ENCODE peak calls at places on chromosomes 1 and 21, in six cellular contexts. V, O, L, S, X and I are unnamed samples.

GRCh38 chr1:43853161-43853921 is 80.3 kb upstream of the ARTN start:
- DNase-seq in V (no peak), O (no peak), L (no peak), S (peak), X (peak), I (no peak)

GRCh38 chr1:37514350-37515184 is at the start of gene MEAF6:
- DNase-seq in V (peak), O (peak), L (peak), S (peak), X (peak), I (peak)

GRCh38 chr1:38041941-38042834 is 4.4 kb downstream of the POU3F1 start:
- DNase-seq in V (no peak), O (no peak), L (no peak), S (no peak), X (no peak), I (no peak)

GRCh38 chr1:232110281-232111090 is 483.9 kb downstream of the DISC1 start:
- DNase-seq in V (no peak), O (peak), L (no peak), S (no peak), X (peak), I (no peak)

GRCh38 chr1:2127181-2128145 is 67.1 kb downstream of the FAAP20 start:
- DNase-seq in V (no peak), O (no peak), L (no peak), S (peak), X (no peak), I (peak)

GRCh38 chr1:53617382-53618217 is 121.4 kb downstream of the GLIS1 start:
- DNase-seq in V (no peak), O (peak), L (no peak), S (no peak), X (no peak), I (no peak)

GRCh38 chr1:201140235-201140940 is 13.4 kb upstream of the ASCL5 start:
- DNase-seq in V (no peak), O (no peak), L (no peak), S (no peak), X (no peak), I (no peak)

GRCh38 chr21:39874759-39875158 is 7.5 kb downstream of the PCP4 start:
- DNase-seq in V (no peak), O (no peak), L (no peak), S (no peak), X (no peak), I (no peak)

GRCh38 chr21:14358775-14359174 is 24.2 kb downstream of the HSPA13 start:
- DNase-seq in V (no peak), O (no peak), L (no peak), S (no peak), X (no peak), I (no peak)

GRCh38 chr1:11850121-11850520 is 2.5 kb upstream of the NPPA start:
- DNase-seq in V (no peak), O (no peak), L (no peak), S (no peak), X (no peak), I (no peak)

GRCh38 chr21:26843912-26844257 is 1.3 kb downstream of the ADAMTS1 start:
- DNase-seq in V (no peak), O (peak), L (no peak), S (no peak), X (peak), I (no peak)

GRCh38 chr21:36504067-36505058 is 24.4 kb upstream of the CLDN14 start:
- DNase-seq in V (peak), O (peak), L (no peak), S (no peak), X (peak), I (no peak)

GRCh38 chr1:41891403-41891896 is 27.3 kb downstream of the HIVEP3 start:
- DNase-seq in V (peak), O (no peak), L (no peak), S (peak), X (no peak), I (peak)

GRCh38 chr1:43140010-43140409 is 32.1 kb downstream of the EBNA1BP2 start:
- DNase-seq in V (no peak), O (no peak), L (no peak), S (no peak), X (no peak), I (no peak)

GRCh38 chr1:53639251-53639721 is 99.7 kb downstream of the GLIS1 start:
- DNase-seq in V (no peak), O (no peak), L (no peak), S (no peak), X (peak), I (no peak)

GRCh38 chr1:46065405-46065804 is 67.0 kb downstream of the PIK3R3 start:
- DNase-seq in V (peak), O (no peak), L (no peak), S (no peak), X (no peak), I (no peak)

GRCh38 chr1:80657048-80657653 is 1143.6 kb upstream of the ADGRL2 start:
- DNase-seq in V (no peak), O (peak), L (no peak), S (no peak), X (no peak), I (no peak)

GRCh38 chr1:179208681-179209477 is 20.6 kb downstream of the ABL2 start:
- DNase-seq in V (no peak), O (no peak), L (no peak), S (no peak), X (no peak), I (no peak)

GRCh38 chr1:5141750-5142149 is 487.3 kb downstream of the AJAP1 start:
- DNase-seq in V (no peak), O (no peak), L (no peak), S (no peak), X (no peak), I (no peak)

GRCh38 chr1:8027748-8028631 is 1.9 kb upstream of the ERRFI1 start:
- DNase-seq in V (no peak), O (peak), L (no peak), S (no peak), X (peak), I (no peak)

GRCh38 chr1:65434255-65434654 is 13.8 kb downstream of the LEPR start:
- DNase-seq in V (no peak), O (no peak), L (no peak), S (no peak), X (no peak), I (no peak)

GRCh38 chr1:51689073-51689435 is 72.2 kb downstream of the OSBPL9 start:
- DNase-seq in V (no peak), O (peak), L (no peak), S (no peak), X (no peak), I (no peak)

GRCh38 chr1:89546934-89547562 is 22.4 kb downstream of the LRRC8B start:
- DNase-seq in V (no peak), O (peak), L (no peak), S (no peak), X (no peak), I (no peak)

GRCh38 chr21:42518216-42518615 is 4.6 kb downstream of the SLC37A1 start:
- DNase-seq in V (no peak), O (no peak), L (no peak), S (no peak), X (no peak), I (no peak)

GRCh38 chr1:224357626-224358124 is 996 bp downstream of the CNIH4 start:
- DNase-seq in V (no peak), O (peak), L (no peak), S (no peak), X (peak), I (no peak)

GRCh38 chr1:25522240-25522639 is 21.2 kb upstream of the LDLRAP1 start:
- DNase-seq in V (no peak), O (no peak), L (no peak), S (no peak), X (no peak), I (no peak)

GRCh38 chr1:56189454-56189853 is 389.9 kb downstream of the PLPP3 start:
- DNase-seq in V (no peak), O (no peak), L (no peak), S (no peak), X (no peak), I (no peak)

GRCh38 chr1:21254335-21254951 is 35.8 kb downstream of the ECE1 start:
- DNase-seq in V (no peak), O (no peak), L (no peak), S (no peak), X (no peak), I (no peak)

GRCh38 chr1:109787845-109788605 is 24.3 kb upstream of the EPS8L3 start:
- DNase-seq in V (no peak), O (no peak), L (no peak), S (peak), X (no peak), I (peak)

GRCh38 chr1:155379180-155379876 is 58.6 kb downstream of the RUSC1 start:
- DNase-seq in V (no peak), O (peak), L (no peak), S (no peak), X (peak), I (no peak)

GRCh38 chr1:1788646-1789431 is 10.6 kb upstream of the NADK start:
- DNase-seq in V (peak), O (no peak), L (no peak), S (peak), X (peak), I (no peak)

GRCh38 chr1:52102336-52103013 is 39.4 kb upstream of the ZFYVE9 start:
- DNase-seq in V (no peak), O (peak), L (no peak), S (no peak), X (no peak), I (no peak)

GRCh38 chr21:17513214-17514123 is 626 bp downstream of the CXADR start:
- DNase-seq in V (peak), O (peak), L (peak), S (peak), X (no peak), I (no peak)

GRCh38 chr1:185965870-185966269 is 231.7 kb downstream of the HMCN1 start:
- DNase-seq in V (no peak), O (no peak), L (no peak), S (no peak), X (no peak), I (no peak)